ENCODE peak calls at places on chromosomes 12 and 14, in four cellular contexts. One of them, this sample, is unnamed.

GRCh38 chr14:30484976-30485375 is 74.0 kb upstream of the G2E3 start:
- DNase-seq in K562: no peak
- DNase-seq in HepG2: no peak
- DNase-seq in GM12878: no peak
- DNase-seq in this sample: no peak

GRCh38 chr12:116361404-116362223 is 84.1 kb upstream of the MED13L start:
- DNase-seq in GM12878: no peak
- DNase-seq in K562: no peak
- DNase-seq in HepG2: no peak
- DNase-seq in this sample: no peak

GRCh38 chr12:32454075-32454474 is 54.7 kb downstream of the FGD4 start:
- DNase-seq in GM12878: no peak
- DNase-seq in K562: no peak
- DNase-seq in HepG2: no peak
- DNase-seq in this sample: peak

GRCh38 chr12:114248527-114248926 is 157.4 kb downstream of the TBX5 start:
- DNase-seq in HepG2: no peak
- DNase-seq in GM12878: no peak
- DNase-seq in K562: no peak
- DNase-seq in this sample: no peak

GRCh38 chr14:63875311-63875710 is 22.5 kb downstream of the SYNE2 start:
- DNase-seq in GM12878: no peak
- DNase-seq in HepG2: no peak
- DNase-seq in K562: no peak
- DNase-seq in this sample: peak

GRCh38 chr14:55780156-55780946 is 200.3 kb downstream of the KTN1 start:
- DNase-seq in HepG2: no peak
- DNase-seq in K562: no peak
- DNase-seq in GM12878: no peak
- DNase-seq in this sample: peak

GRCh38 chr14:60722163-60722835 is 1.9 kb downstream of the SIX4 start:
- DNase-seq in GM12878: no peak
- DNase-seq in HepG2: peak
- DNase-seq in K562: peak
- DNase-seq in this sample: peak

GRCh38 chr14:68548194-68549056 is 244.4 kb downstream of the ZFP36L1 start:
- DNase-seq in HepG2: no peak
- DNase-seq in GM12878: no peak
- DNase-seq in K562: no peak
- DNase-seq in this sample: no peak

GRCh38 chr12:4044101-4044500 is 170.9 kb upstream of the PARP11 start:
- DNase-seq in GM12878: no peak
- DNase-seq in K562: no peak
- DNase-seq in HepG2: no peak
- DNase-seq in this sample: no peak

GRCh38 chr14:36442824-36443241 is 77.2 kb downstream of the NKX2-1 start:
- DNase-seq in GM12878: no peak
- DNase-seq in K562: no peak
- DNase-seq in HepG2: no peak
- DNase-seq in this sample: no peak

DNA sequence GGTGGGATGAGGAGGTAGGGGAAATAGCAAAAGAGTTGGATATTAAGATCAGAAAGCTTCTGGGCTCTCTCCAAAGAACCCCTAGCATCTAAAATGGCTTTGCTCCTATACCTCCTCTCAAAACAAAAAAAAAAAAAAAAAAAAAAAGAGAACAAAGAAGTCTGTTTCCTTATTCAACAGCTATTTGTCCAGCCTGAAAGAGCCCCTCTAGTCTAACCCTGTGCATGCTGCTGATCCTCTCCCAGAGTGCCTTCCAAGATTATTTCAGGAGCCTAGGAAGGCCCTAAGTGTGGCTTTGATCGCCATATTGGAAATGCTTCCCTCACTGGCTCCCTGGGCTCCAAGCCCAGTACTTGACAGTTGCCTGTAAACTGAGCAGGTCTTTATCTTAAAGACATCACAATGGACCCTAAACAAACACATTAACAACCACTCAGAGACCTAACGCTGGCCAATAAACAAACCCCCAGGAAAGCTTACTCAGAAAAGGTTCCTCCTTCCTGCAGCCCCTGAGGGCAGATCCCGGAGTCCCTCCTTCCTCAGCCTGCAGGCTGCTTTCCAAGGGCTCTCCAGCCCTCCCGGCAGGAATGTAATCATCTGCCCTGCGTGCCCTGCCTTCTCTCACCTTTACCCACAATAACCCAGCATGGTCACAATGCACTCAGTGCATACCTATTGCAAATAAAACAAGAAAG is 17.4 kb upstream of the COL2A1 start:
- DNase-seq in HepG2: no peak
- DNase-seq in GM12878: no peak
- DNase-seq in K562: no peak
- DNase-seq in this sample: no peak
- TF ChIP-seq POLR2AphosphoS5 in HepG2: no peak
- TF ChIP-seq POLR2AphosphoS5 in GM12878: no peak
- TF ChIP-seq POLR2AphosphoS5 in K562: no peak
- TF ChIP-seq POLR2AphosphoS5 in this sample: no peak

GRCh38 chr14:67514650-67515385 is 18.3 kb upstream of the PLEKHH1 start:
- DNase-seq in K562: peak
- DNase-seq in HepG2: no peak
- DNase-seq in GM12878: no peak
- DNase-seq in this sample: peak
- TF ChIP-seq MYC in K562: no peak
- TF ChIP-seq MYC in HepG2: no peak
- TF ChIP-seq MYC in GM12878: no peak
- TF ChIP-seq MYC in this sample: no peak

DNA sequence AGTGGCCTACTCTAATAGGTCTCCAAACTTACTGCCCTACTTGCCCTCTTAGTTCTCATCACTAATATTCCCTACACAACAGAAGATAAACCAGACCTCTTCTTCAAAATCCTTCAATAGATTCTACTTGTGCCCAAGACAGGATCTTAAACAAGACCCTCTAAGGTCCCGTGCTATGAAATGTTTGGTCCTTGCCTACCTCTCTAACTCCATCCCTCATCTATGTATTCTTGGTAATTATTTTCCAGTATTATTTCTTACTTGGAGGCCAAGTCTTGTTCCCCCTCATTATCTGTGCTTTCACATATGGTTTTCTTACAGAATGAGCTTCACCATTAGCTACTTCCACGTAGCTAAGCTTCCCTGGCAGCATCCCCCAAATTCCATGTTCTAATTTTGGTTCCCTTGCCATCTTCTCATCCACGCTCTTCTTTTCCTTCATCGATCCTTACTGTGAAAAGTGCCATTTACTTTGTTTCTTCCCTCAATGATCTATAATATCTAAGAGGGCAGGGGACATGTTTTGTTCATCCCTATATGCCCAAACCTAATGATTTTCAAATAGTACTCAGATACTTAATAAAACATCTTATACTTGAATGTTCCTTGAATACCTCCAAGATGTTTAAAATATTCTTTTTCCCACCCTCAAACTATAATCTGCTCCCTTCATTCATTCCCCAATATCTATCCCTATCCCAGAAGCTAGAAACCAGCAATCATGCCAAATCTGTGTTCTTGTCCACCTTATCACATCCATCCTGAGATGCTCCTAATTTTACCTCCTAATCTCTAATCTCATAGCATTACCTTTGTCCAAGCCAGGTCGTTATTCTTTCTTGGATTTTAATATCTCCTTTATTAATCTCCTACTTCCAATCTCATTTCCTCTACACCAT is 10.1 kb downstream of the HNRNPC start:
- DNase-seq in HepG2: no peak
- DNase-seq in GM12878: no peak
- DNase-seq in K562: no peak
- DNase-seq in this sample: no peak
- TF ChIP-seq POLR2AphosphoS5 in HepG2: peak
- TF ChIP-seq POLR2AphosphoS5 in GM12878: peak
- TF ChIP-seq POLR2AphosphoS5 in K562: peak
- TF ChIP-seq POLR2AphosphoS5 in this sample: no peak

DNA sequence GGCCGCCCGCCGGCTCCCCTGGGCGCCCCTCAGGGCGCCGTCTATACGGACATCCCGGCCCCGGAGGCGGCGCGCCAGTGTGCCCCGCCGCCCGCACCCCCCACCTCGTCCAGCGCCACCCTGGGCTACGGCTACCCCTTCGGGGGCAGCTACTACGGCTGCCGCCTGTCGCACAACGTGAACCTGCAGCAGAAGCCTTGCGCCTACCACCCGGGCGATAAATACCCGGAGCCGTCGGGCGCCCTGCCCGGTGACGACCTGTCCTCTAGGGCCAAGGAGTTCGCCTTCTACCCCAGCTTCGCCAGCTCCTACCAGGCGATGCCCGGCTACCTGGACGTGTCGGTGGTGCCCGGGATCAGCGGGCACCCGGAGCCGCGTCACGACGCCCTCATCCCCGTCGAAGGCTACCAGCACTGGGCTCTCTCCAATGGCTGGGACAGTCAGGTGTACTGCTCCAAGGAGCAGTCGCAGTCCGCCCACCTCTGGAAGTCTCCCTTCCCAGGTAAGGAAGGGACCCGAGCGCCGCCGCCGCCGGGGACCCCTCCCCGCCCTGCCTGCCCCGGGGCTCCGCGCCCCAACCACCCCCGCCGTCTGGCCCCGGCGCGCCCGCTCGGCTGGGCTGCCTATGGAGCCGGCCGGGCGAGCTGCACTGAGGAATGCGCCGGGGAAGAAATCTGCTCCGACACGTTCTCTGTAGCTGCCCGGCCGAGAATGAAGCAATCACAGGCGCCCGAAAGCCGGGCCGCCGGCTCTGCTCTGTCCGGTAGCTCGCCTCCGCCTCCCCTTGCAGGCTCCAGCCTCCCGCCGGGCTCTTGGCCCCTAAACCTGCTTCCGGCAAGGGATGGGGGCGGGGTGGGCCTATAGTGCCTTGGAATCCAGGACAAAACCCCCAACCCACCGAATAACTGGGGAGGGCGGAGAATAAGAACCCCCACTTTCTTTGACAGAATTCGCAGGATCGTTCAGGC is 794 bp downstream of the HOXC13 start:
- DNase-seq in K562: no peak
- DNase-seq in GM12878: no peak
- DNase-seq in HepG2: peak
- DNase-seq in this sample: no peak
- TF ChIP-seq MYC in K562: no peak
- TF ChIP-seq MYC in GM12878: no peak
- TF ChIP-seq MYC in HepG2: no peak
- TF ChIP-seq MYC in this sample: no peak

GRCh38 chr12:16453319-16453718 is 105.9 kb downstream of the MGST1 start:
- DNase-seq in HepG2: no peak
- DNase-seq in K562: no peak
- DNase-seq in GM12878: no peak
- DNase-seq in this sample: no peak
- TF ChIP-seq POLR2AphosphoS5 in HepG2: no peak
- TF ChIP-seq POLR2AphosphoS5 in K562: no peak
- TF ChIP-seq POLR2AphosphoS5 in GM12878: no peak
- TF ChIP-seq POLR2AphosphoS5 in this sample: no peak

DNA sequence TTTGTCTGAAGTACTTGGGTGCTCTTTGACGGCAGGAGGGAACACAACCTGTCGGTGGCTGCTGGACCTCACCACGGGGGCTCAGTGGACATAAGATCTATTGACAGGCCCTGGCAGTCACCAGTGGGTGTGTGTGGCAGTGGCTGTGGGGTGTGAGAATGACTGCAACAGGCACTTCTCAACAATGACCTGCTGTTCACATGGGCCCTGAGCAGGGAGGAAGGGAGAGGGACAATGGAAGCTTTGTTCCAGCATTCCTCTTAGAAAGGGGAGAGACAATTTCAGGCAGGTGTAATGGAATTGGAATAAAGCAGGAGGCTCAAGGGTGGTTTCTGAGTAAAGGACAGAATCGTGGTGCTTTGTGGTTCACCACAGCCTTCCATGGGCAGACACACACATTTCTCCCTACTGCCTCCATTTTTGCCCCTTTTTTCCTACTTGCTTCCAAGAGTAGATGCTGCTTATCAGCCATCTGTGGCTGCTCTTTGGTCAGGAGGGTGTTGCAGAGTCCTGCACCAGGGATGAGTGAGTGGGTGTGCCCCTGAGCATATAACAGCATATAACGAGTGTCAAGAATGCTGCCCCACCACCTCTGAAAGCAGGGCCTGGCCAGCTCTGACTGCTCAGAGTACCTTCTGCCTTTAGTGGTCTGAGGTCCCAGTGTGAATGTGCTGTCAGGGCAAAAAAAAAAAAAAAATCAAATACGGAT is 267.7 kb downstream of the RASSF9 start:
- DNase-seq in K562: no peak
- DNase-seq in GM12878: no peak
- DNase-seq in HepG2: peak
- DNase-seq in this sample: no peak
- TF ChIP-seq MYC in K562: no peak
- TF ChIP-seq MYC in GM12878: no peak
- TF ChIP-seq MYC in HepG2: no peak
- TF ChIP-seq MYC in this sample: no peak

GRCh38 chr14:97393244-97393643 is 596.1 kb downstream of the VRK1 start:
- DNase-seq in HepG2: no peak
- DNase-seq in K562: no peak
- DNase-seq in GM12878: no peak
- DNase-seq in this sample: no peak
- TF ChIP-seq POLR2AphosphoS5 in HepG2: no peak
- TF ChIP-seq POLR2AphosphoS5 in K562: no peak
- TF ChIP-seq POLR2AphosphoS5 in GM12878: no peak
- TF ChIP-seq POLR2AphosphoS5 in this sample: no peak

GRCh38 chr12:106506691-106507090 is 76.1 kb upstream of the RFX4 start:
- DNase-seq in K562: no peak
- DNase-seq in GM12878: no peak
- DNase-seq in HepG2: no peak
- DNase-seq in this sample: no peak

GRCh38 chr12:106511365-106511764 is 71.4 kb upstream of the RFX4 start:
- DNase-seq in K562: no peak
- DNase-seq in HepG2: no peak
- DNase-seq in GM12878: no peak
- DNase-seq in this sample: no peak

DNA sequence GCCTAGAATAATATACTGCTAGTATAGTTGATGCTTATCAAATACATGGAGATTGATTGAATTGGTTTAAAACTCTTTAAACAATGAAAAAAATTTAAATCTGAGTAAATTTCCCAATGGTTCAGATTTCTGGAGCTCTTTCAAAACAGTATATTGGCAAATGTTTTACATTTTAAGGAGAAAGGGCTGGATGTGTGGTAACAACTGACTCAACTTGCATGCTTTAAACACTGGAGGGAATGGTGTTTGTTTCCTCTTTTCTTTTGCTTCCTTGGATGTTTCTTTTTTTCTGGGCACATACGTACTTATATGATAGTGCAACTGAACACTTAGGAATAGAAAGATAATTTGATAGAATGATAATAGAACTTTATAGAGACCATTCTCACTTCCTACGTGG is 73.8 kb upstream of the RFX4 start:
- DNase-seq in K562: no peak
- DNase-seq in GM12878: no peak
- DNase-seq in HepG2: no peak
- DNase-seq in this sample: no peak
- TF ChIP-seq MYC in K562: no peak
- TF ChIP-seq MYC in GM12878: no peak
- TF ChIP-seq MYC in HepG2: no peak
- TF ChIP-seq MYC in this sample: no peak

This sample was measured in endothelial cell of umbilical vein.